ENCODE peak calls at places on chromosomes 2 and 18, in six cellular contexts. Q is uterus; H is stimulated activated CD8-positive, alpha-beta memory T cell treated with anti-CD3 and anti-CD28 coated beads, Interleukin-2, amount 100 ng/mL, for 1 hour; E is head of caudate nucleus; J is epithelial cell of esophagus; V is germinal center. F is an unnamed sample.

GRCh38 chr2:206230060-206230890 is 44.2 kb upstream of the ZDBF2 start:
- DNase-seq in E (no peak), V (no peak), J (peak), Q (no peak), H (no peak), F (no peak)

GRCh38 chr2:31729442-31730092 is 148.8 kb upstream of the SRD5A2 start:
- DNase-seq in V (peak), Q (no peak), H (no peak), J (peak), E (no peak), F (no peak)

GRCh38 chr2:105409717-105410116 is 10.9 kb upstream of the FHL2 start:
- DNase-seq in Q (peak), V (no peak), H (no peak), E (peak), J (peak), F (no peak)

GRCh38 chr2:213001285-213001910 is 150.0 kb downstream of the IKZF2 start:
- DNase-seq in H (no peak), E (no peak), V (no peak), J (no peak), Q (no peak), F (no peak)

GRCh38 chr2:45301307-45302010 is 292.2 kb upstream of the SIX2 start:
- DNase-seq in E (no peak), V (no peak), Q (no peak), J (no peak), H (no peak), F (no peak)

GRCh38 chr2:218418717-218419458 is at the start of gene VIL1:
- DNase-seq in H (no peak), V (no peak), Q (no peak), E (no peak), J (no peak), F (no peak)

GRCh38 chr18:26457611-26458350 is 90.6 kb downstream of the KCTD1 start:
- DNase-seq in V (no peak), J (no peak), H (no peak), Q (no peak), E (peak), F (no peak)

GRCh38 chr2:39875182-39875913 is 96.3 kb upstream of the THUMPD2 start:
- DNase-seq in J (peak), V (no peak), E (no peak), Q (peak), H (no peak), F (no peak)

GRCh38 chr2:65835975-65836549 is 403.7 kb upstream of the SPRED2 start:
- DNase-seq in J (no peak), H (no peak), Q (no peak), V (no peak), E (no peak), F (no peak)

GRCh38 chr2:41061371-41061770 is 609.5 kb upstream of the SLC8A1 start:
- DNase-seq in H (no peak), Q (no peak), J (no peak), V (no peak), E (no peak), F (no peak)

GRCh38 chr18:30328839-30329238 is 713.7 kb downstream of the DSC3 start:
- DNase-seq in V (no peak), E (no peak), H (no peak), Q (no peak), J (peak), F (no peak)

GRCh38 chr2:46296216-46296839 is 879 bp upstream of the EPAS1 start:
- DNase-seq in V (peak), E (peak), H (no peak), J (peak), Q (peak), F (no peak)

GRCh38 chr2:197975956-197976519 is 171.6 kb downstream of the PLCL1 start:
- DNase-seq in E (no peak), J (no peak), H (no peak), V (no peak), Q (no peak), F (no peak)

GRCh38 chr2:98634406-98635092 is 26.2 kb downstream of the UNC50 start:
- DNase-seq in E (no peak), H (peak), Q (no peak), J (peak), V (no peak), F (no peak)

GRCh38 chr2:239247401-239248245 is 153.2 kb downstream of the HDAC4 start:
- DNase-seq in H (no peak), V (no peak), Q (no peak), E (peak), J (no peak), F (no peak)

GRCh38 chr2:241561811-241562210 is 3.3 kb downstream of the BOK start:
- DNase-seq in H (no peak), Q (peak), J (peak), E (peak), V (no peak), F (no peak)

GRCh38 chr2:112001136-112001764 is 53.8 kb upstream of the TMEM87B start:
- DNase-seq in H (no peak), Q (no peak), J (no peak), V (peak), E (no peak), F (no peak)

GRCh38 chr2:15769235-15769634 is 171.1 kb upstream of the MYCN start:
- DNase-seq in V (no peak), Q (no peak), E (no peak), J (no peak), H (no peak), F (no peak)

GRCh38 chr2:241638940-241639339 is 1.4 kb downstream of the ATG4B start:
- DNase-seq in E (no peak), J (no peak), Q (no peak), V (no peak), H (no peak), F (no peak)

GRCh38 chr2:187576906-187577305 is 22.7 kb upstream of the TFPI start:
- DNase-seq in V (no peak), Q (no peak), E (no peak), H (no peak), J (no peak), F (no peak)

GRCh38 chr2:201854221-201854801 is 48.0 kb downstream of the CDK15 start:
- DNase-seq in Q (no peak), H (no peak), V (no peak), E (no peak), J (peak), F (no peak)

GRCh38 chr18:32530947-32531651 is 60.4 kb upstream of the GAREM1 start:
- DNase-seq in Q (no peak), J (peak), V (no peak), E (no peak), H (no peak), F (no peak)

GRCh38 chr18:35811896-35812295 is 160.6 kb upstream of the RMP24 start:
- DNase-seq in J (peak), E (no peak), Q (no peak), H (no peak), V (no peak), F (no peak)

GRCh38 chr2:213834331-213834730 is 550.1 kb downstream of the SPAG16 start:
- DNase-seq in J (peak), V (no peak), E (no peak), H (no peak), Q (no peak), F (no peak)

GRCh38 chr2:54935389-54935788 is 114.9 kb downstream of the RTN4 start:
- DNase-seq in H (no peak), E (no peak), Q (no peak), J (no peak), V (no peak), F (no peak)

GRCh38 chr18:36901277-36901701 is 72.4 kb downstream of the KIAA1328 start:
- DNase-seq in E (no peak), H (no peak), J (no peak), Q (no peak), V (no peak), F (no peak)

GRCh38 chr2:237861875-237862527 is 2.6 kb downstream of the RAMP1 start:
- DNase-seq in V (no peak), H (no peak), J (no peak), E (peak), Q (peak), F (no peak)

GRCh38 chr2:24970483-24971299 is 1.1 kb downstream of the DNAJC27 start:
- DNase-seq in J (peak), Q (no peak), E (no peak), H (no peak), V (no peak), F (no peak)

GRCh38 chr2:47046271-47046670 is 108.8 kb downstream of the STPG4 start:
- DNase-seq in Q (no peak), H (no peak), E (peak), J (no peak), V (no peak), F (no peak)

GRCh38 chr2:39723946-39724827 is 54.9 kb downstream of the THUMPD2 start:
- DNase-seq in V (no peak), H (no peak), E (no peak), J (no peak), Q (no peak), F (no peak)

GRCh38 chr2:234203135-234203984 is 152.9 kb downstream of the SPP2 start:
- DNase-seq in Q (no peak), J (peak), H (no peak), E (no peak), V (no peak), F (no peak)

GRCh38 chr18:31738460-31739407 is 21.9 kb downstream of the SLC25A52 start:
- DNase-seq in H (no peak), E (no peak), J (peak), Q (no peak), V (no peak), F (no peak)